ENCODE peak calls at places on chromosomes 6 and 20, in eight cellular contexts. M is endodermal cell, Z is mesendoderm, L is fibroblast of lung, D is HCT116, T is PC-3, U is neural progenitor cell, E is IMR-90. G is an unnamed sample.

GRCh38 chr6:168456907-168457771 is 16.2 kb downstream of the SMOC2 start:
- DNase-seq in L (no peak), U (no peak), D (no peak), E (no peak), Z (no peak), T (no peak), M (no peak), G (no peak)

GRCh38 chr6:145891126-145891525 is 73.0 kb downstream of the SHPRH start:
- DNase-seq in L (peak), E (peak), T (no peak), D (no peak), U (no peak), M (no peak), Z (no peak), G (no peak)

GRCh38 chr6:72218125-72218524 is 331.8 kb downstream of the RIMS1 start:
- DNase-seq in L (peak), E (peak), Z (peak), U (peak), M (peak), T (peak), D (peak), G (no peak)

GRCh38 chr6:55958790-55959189 is 83.4 kb upstream of the BMP5 start:
- DNase-seq in T (no peak), E (no peak), L (no peak), D (no peak), U (no peak), M (no peak), Z (no peak), G (no peak)

GRCh38 chr20:3911956-3912355 is 22.8 kb downstream of the PANK2 start:
- DNase-seq in M (no peak), T (no peak), U (no peak), Z (peak), L (no peak), D (no peak), E (no peak), G (no peak)

GRCh38 chr20:33232486-33233072 is 3.2 kb upstream of the BPIFA1 start:
- DNase-seq in E (no peak), M (no peak), Z (no peak), U (no peak), T (no peak), L (no peak), D (no peak), G (no peak)

GRCh38 chr6:37381579-37381978 is 27.8 kb downstream of the RNF8 start:
- DNase-seq in U (peak), L (peak), D (peak), M (peak), Z (peak), T (peak), E (peak), G (peak)

GRCh38 chr6:68167604-68168003 is 467.5 kb upstream of the ADGRB3 start:
- DNase-seq in D (no peak), T (no peak), M (no peak), U (no peak), L (no peak), Z (no peak), E (no peak), G (no peak)

GRCh38 chr6:31622678-31623077 is 2.2 kb downstream of the PRRC2A start:
- DNase-seq in D (no peak), T (peak), E (no peak), L (no peak), U (no peak), Z (no peak), M (no peak), G (no peak)

GRCh38 chr6:110662468-110663211 is 152.6 kb downstream of the CDK19 start:
- DNase-seq in E (peak), T (peak), Z (no peak), D (no peak), U (no peak), M (no peak), L (no peak), G (no peak)

GRCh38 chr6:74549746-74550145 is 656.1 kb downstream of the COL12A1 start:
- DNase-seq in E (no peak), D (no peak), T (no peak), Z (peak), U (no peak), L (no peak), M (peak), G (no peak)

GRCh38 chr6:134034951-134035822 is 17.2 kb downstream of the SLC2A12 start:
- DNase-seq in T (peak), M (no peak), L (no peak), U (no peak), Z (no peak), D (peak), E (no peak), G (no peak)

GRCh38 chr20:31934968-31935764 is 16.7 kb downstream of the PDRG1 start:
- DNase-seq in D (no peak), T (no peak), Z (peak), E (no peak), U (peak), L (no peak), M (peak), G (no peak)

GRCh38 chr6:36067374-36068011 is 39.9 kb downstream of the MAPK14 start:
- DNase-seq in U (no peak), E (peak), T (no peak), D (no peak), M (no peak), L (peak), Z (no peak), G (no peak)

GRCh38 chr6:167441653-167442644 is 117.1 kb downstream of the TTLL2 start:
- DNase-seq in D (no peak), U (peak), E (no peak), Z (peak), L (peak), M (peak), T (no peak), G (no peak)

GRCh38 chr6:124765314-124765713 is 196.9 kb upstream of the RNF217 start:
- DNase-seq in T (no peak), D (no peak), M (no peak), L (no peak), Z (no peak), E (no peak), U (no peak), G (no peak)

GRCh38 chr20:60062431-60063336 is 104.5 kb downstream of the CDH26 start:
- DNase-seq in E (peak), M (peak), Z (no peak), L (peak), U (no peak), T (no peak), D (no peak), G (no peak)
- H3K4me3 ChIP-seq in E (no peak), M (no peak), Z (no peak), L (peak), U (no peak), T (no peak), D (no peak), G (no peak)

DNA sequence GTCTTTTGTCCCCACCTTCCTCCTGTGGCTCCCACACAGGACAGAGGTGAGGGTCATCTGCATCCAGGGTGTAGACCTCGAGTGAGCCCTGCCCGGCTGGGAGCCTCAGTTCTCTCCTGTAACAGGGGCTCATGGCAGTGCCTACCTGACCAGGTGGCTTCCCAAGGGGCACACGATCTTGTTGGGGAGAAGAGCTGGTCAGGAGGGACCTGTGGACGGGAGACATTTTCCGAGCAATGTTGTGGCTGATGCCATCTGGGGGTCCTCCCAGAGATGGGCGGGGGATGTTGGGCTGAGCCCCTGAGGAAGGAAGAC is 51.9 kb downstream of the CEBPB start:
- DNase-seq in U (no peak), T (no peak), M (no peak), D (no peak), E (no peak), L (no peak), Z (no peak), G (no peak)
- H3K9ac ChIP-seq in U (no peak), T (peak), M (no peak), D (peak), E (no peak), L (no peak), Z (no peak), G (no peak)

GRCh38 chr20:20009784-20010253 is 7.3 kb upstream of the NAA20 start:
- DNase-seq in L (no peak), D (no peak), U (peak), T (no peak), E (no peak), M (peak), Z (peak), G (no peak)
- H3K4me3 ChIP-seq in L (no peak), D (no peak), U (no peak), T (no peak), E (no peak), M (no peak), Z (no peak), G (no peak)

DNA sequence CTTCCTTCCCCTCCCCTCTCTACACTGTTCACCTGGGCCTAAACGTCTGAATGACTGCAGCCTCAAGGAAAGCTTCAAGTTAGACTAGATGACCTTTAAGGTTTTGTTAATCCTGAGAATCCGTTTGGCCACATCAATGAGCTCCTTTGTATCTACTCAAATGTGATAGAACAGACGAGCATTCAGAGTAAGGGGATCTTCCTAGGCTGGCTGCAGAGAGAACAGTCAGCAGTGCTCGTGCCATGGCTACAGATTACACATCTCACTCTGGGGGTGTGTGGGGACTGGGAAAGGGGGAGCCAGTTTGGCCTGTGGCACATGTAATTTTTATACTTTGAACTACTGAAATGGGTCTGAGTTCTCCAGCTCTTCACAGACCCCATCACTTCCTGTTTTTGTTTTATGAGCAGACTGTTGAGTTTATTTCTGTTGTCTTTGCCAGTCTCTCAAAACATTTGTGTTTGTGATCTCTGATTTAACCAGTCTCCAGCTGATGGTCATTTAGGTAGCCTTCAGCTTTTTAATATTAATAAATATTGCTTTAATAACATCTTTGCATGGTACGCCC is 50.9 kb downstream of the KCNS1 start:
- DNase-seq in D (no peak), Z (no peak), M (no peak), L (no peak), T (no peak), E (no peak), U (peak), G (no peak)
- H3K9ac ChIP-seq in D (no peak), Z (no peak), M (no peak), L (no peak), T (no peak), E (no peak), U (no peak), G (no peak)

DNA sequence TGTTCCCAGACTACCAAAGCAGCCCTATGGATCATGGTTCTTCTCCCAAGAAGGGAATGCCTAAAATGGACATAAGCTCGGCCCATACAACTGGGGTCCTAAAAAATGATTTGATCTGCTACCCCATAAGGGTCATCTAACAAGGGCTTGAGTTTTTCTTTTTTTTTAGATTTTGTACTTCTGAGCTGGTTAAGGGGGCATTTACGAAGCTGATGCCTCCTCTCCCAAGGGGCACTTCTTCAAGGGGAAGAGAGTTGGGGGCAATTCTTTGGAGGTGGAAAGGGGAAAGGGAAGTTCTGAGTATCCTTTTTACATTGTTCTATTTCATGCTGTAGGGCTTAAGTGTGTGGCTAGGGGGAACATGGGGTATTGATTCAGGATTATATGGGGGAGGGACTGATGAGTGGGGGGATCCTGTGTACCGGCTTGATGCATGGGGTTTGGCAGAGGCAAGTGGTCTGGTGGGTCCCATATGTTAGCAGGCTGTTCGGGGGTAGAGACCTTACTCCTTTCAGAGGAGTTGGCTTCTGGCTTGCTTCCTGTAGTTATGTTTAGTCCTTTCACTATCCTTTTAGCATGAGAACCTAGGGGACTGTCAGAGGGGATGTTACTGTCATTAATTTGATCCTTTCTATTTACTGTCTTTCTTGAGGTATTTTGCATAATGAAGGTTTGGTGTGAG is 8.1 kb upstream of the ZNFX1 start:
- DNase-seq in U (no peak), T (no peak), D (no peak), M (peak), Z (peak), E (no peak), L (no peak), G (no peak)
- H3K4me3 ChIP-seq in U (peak), T (peak), D (no peak), M (peak), Z (peak), E (no peak), L (no peak), G (no peak)

DNA sequence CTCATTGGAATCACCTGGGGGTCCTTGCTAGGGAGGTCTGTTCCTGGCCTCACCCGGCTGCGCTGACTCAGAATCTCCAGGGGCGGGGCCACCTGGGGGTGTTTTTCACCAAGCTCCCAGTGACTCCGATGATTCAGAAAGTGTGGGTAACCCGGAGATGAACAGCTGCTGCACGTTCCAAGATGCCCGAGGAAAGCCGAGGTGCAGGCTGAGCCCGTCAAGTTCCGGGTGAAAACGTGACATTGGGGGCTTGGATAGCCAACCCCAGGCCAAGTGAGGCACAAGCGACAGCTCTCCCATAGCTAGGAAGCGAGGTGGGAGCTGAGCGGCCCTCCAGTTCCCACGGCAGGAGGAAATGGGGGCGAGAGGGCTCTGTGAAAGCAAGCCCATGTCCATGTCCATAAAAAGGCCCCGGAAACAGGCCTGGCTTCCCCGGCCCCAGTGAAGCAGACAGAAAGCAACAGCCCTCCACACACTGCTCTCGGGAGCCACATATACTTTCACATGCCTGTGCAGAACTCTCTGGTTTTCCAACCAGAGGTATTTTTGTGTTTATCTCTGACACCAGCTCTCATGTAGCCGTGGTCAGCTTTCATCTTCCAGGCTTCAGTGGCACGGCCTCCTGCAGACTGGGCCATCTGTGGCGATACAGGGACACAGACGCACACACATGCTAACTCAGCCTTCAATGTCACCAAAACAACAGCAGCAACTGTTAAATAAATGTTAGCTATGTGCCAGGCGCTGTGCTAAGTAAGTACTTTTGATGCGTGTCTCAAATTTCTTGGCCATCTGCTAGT is 90.6 kb upstream of the CCDC28A start:
- DNase-seq in T (peak), E (peak), D (no peak), U (no peak), M (no peak), Z (no peak), L (peak), G (no peak)
- H3K9ac ChIP-seq in T (peak), E (peak), D (no peak), U (no peak), M (no peak), Z (no peak), L (peak), G (no peak)

DNA sequence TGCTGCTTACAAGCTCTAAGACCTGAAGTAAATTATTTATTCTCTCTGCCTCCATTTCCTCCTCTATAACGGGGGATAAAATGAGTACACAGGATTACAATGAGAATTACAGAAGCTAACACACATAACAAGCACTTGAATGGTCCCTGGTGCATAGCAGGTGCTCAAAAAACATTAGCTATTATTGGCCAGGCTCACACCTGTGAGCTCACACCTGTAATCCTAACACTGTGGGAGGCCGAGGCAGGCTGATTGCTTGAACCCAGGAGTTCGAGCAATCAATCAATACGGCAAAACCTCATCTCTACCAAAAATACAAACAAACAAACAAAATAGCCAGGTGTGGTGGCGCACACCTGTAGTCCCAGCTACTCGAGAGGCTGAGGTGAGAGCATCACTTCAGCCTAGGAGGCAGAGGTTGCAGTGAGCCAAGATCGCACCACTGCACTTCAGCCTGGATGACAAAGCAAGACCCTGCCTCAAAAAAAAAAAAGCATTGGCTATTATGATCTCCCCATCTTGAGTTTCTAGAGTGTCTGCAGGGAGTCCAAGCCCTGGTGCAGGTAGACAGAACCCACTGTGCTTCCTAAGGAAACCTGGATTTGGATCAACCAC is 68.1 kb downstream of the PREX1 start:
- DNase-seq in U (no peak), L (no peak), D (no peak), Z (no peak), T (no peak), M (no peak), E (no peak), G (no peak)
- H3K4me3 ChIP-seq in U (no peak), L (no peak), D (no peak), Z (no peak), T (no peak), M (no peak), E (no peak), G (no peak)

GRCh38 chr20:38806855-38807655 is 1.6 kb downstream of the PPP1R16B start:
- DNase-seq in T (no peak), Z (peak), D (no peak), M (peak), L (no peak), E (no peak), U (peak), G (peak)

GRCh38 chr20:38804243-38804642 is 1.3 kb upstream of the PPP1R16B start:
- DNase-seq in D (no peak), T (no peak), U (peak), L (no peak), Z (peak), E (no peak), M (no peak), G (no peak)

GRCh38 chr20:38805502-38805957 is at the start of gene PPP1R16B:
- DNase-seq in Z (peak), T (no peak), U (peak), E (no peak), L (no peak), D (no peak), M (peak), G (peak)

GRCh38 chr20:38805958-38806854 is 709 bp downstream of the PPP1R16B start:
- DNase-seq in U (peak), T (no peak), D (no peak), E (no peak), Z (peak), M (peak), L (no peak), G (peak)

GRCh38 chr20:38804682-38805501 is 605 bp upstream of the PPP1R16B start:
- DNase-seq in L (no peak), E (no peak), Z (peak), T (no peak), U (peak), M (peak), D (no peak), G (peak)
- H3K9ac ChIP-seq in L (no peak), E (no peak), Z (peak), T (no peak), U (no peak), M (peak), D (no peak), G (peak)

DNA sequence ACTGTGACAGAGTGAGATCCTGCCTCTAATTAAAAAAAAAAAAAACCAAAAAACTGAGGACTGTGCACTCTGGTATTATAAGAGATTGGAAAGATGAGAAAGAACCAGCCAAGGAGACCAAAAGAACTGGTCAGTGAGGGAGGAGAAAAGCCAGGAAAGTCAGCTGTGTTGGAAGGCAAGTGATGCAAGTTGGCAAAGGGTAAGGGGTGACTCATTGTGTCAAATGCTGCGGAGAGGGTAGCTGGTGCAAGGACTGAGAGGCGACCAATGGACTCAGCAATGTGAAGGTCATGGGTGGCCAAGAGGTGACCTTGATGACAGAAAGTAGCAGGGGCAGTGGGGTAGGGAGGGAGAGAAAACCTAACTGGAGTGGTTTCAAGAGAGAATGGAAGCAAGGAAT is 27.4 kb upstream of the LRRN4 start:
- DNase-seq in M (no peak), E (peak), Z (no peak), D (no peak), U (no peak), L (peak), T (peak), G (no peak)
- H3K4me3 ChIP-seq in M (no peak), E (no peak), Z (no peak), D (no peak), U (no peak), L (no peak), T (no peak), G (no peak)